ENCODE peak calls at places on chromosomes 16 and 17, in four cellular contexts. X, V, Q and L are unnamed samples.

GRCh38 chr17:72852267-72852945 is 240.1 kb downstream of the SLC39A11 start:
- DNase-seq in X (no peak), V (no peak), Q (no peak), L (no peak)

GRCh38 chr16:70575376-70575775 is 51.8 kb downstream of the SF3B3 start:
- DNase-seq in X (no peak), V (no peak), Q (no peak), L (no peak)

GRCh38 chr17:77466140-77466539 is 325.4 kb downstream of the SEC14L1 start:
- DNase-seq in X (no peak), V (no peak), Q (no peak), L (no peak)

GRCh38 chr17:8946071-8946470 is 19.4 kb downstream of the PIK3R5 start:
- DNase-seq in X (no peak), V (no peak), Q (no peak), L (no peak)

GRCh38 chr16:11235703-11235991 is 20.4 kb downstream of the SOCS1 start:
- DNase-seq in X (no peak), V (no peak), Q (peak; percentile 49), L (no peak)

GRCh38 chr16:87559976-87560375 is 42.3 kb upstream of the JPH3 start:
- DNase-seq in X (no peak), V (peak; percentile 83), Q (no peak), L (no peak)

GRCh38 chr17:4777969-4778760 is 6.5 kb downstream of the TM4SF5 start:
- DNase-seq in X (no peak), V (no peak), Q (no peak), L (no peak)

GRCh38 chr17:73067075-73067474 is 25.4 kb downstream of the SLC39A11 start:
- DNase-seq in X (no peak), V (no peak), Q (no peak), L (no peak)

GRCh38 chr16:56525154-56525720 is 5.4 kb upstream of the BBS2 start:
- DNase-seq in X (no peak), V (no peak), Q (no peak), L (no peak)

GRCh38 chr17:31571124-31571892 is 179.8 kb downstream of the RAB11FIP4 start:
- DNase-seq in X (peak; percentile 88), V (no peak), Q (peak; percentile 65), L (no peak)

GRCh38 chr16:11236855-11237254 is 19.1 kb downstream of the SOCS1 start:
- DNase-seq in X (no peak), V (no peak), Q (no peak), L (no peak)

GRCh38 chr17:40168262-40168832 is 8.9 kb upstream of the RAPGEFL1 start:
- DNase-seq in X (no peak), V (peak; percentile 65), Q (no peak), L (no peak)

GRCh38 chr16:70706948-70707465 is 21.2 kb upstream of the MTSS2 start:
- DNase-seq in X (no peak), V (peak; percentile 76), Q (no peak), L (no peak)

GRCh38 chr17:82952019-82952418 is 112.2 kb upstream of the ZNF750 start:
- DNase-seq in X (peak; percentile 33), V (no peak), Q (peak; percentile 8), L (no peak)

GRCh38 chr17:40615295-40615988 is 32.2 kb downstream of the SMARCE1 start:
- DNase-seq in X (no peak), V (peak; percentile 26), Q (peak; percentile 71), L (no peak)

GRCh38 chr17:50332196-50332595 is 13.7 kb upstream of the XYLT2 start:
- DNase-seq in X (no peak), V (no peak), Q (no peak), L (no peak)

GRCh38 chr16:27169511-27170071 is 33.7 kb upstream of the KDM8 start:
- DNase-seq in X (no peak), V (peak; percentile 10), Q (peak; percentile 32), L (no peak)

GRCh38 chr16:28924762-28925385 is at the start of gene RABEP2:
- DNase-seq in X (peak; percentile 98), V (peak; percentile 91), Q (peak; percentile 92), L (peak; percentile 96)

GRCh38 chr17:78706271-78706915 is 75.7 kb downstream of the CYTH1 start:
- DNase-seq in X (no peak), V (no peak), Q (no peak), L (no peak)

GRCh38 chr17:78682363-78682762 is 99.7 kb downstream of the CYTH1 start:
- DNase-seq in X (no peak), V (no peak), Q (no peak), L (no peak)

GRCh38 chr17:15398291-15398690 is 56.9 kb upstream of the TEKT3 start:
- DNase-seq in X (no peak), V (peak; percentile 51), Q (no peak), L (peak; percentile 77)

GRCh38 chr16:21218135-21218534 is 6.8 kb upstream of the ZP2 start:
- DNase-seq in X (no peak), V (no peak), Q (no peak), L (no peak)

GRCh38 chr16:89357055-89357454 is 133.3 kb downstream of the ANKRD11 start:
- DNase-seq in X (no peak), V (no peak), Q (no peak), L (no peak)

GRCh38 chr16:30652005-30652296 is 1.2 kb downstream of the PRR14 start:
- DNase-seq in X (no peak), V (no peak), Q (no peak), L (no peak)

GRCh38 chr17:13885550-13885949 is 183.8 kb upstream of the COX10 start:
- DNase-seq in X (no peak), V (no peak), Q (no peak), L (no peak)

GRCh38 chr17:13884347-13884746 is 185.0 kb upstream of the COX10 start:
- DNase-seq in X (no peak), V (no peak), Q (no peak), L (no peak)

GRCh38 chr17:13883659-13884058 is 185.6 kb upstream of the COX10 start:
- DNase-seq in X (no peak), V (no peak), Q (no peak), L (no peak)

GRCh38 chr17:13885953-13886889 is 183.1 kb upstream of the COX10 start:
- DNase-seq in X (peak; percentile 69), V (no peak), Q (no peak), L (no peak)

GRCh38 chr17:13888043-13888442 is 181.3 kb upstream of the COX10 start:
- DNase-seq in X (no peak), V (no peak), Q (no peak), L (no peak)
- H3K27ac ChIP-seq in X (no peak overlapping the region), V (no peak overlapping the region), Q (no peak overlapping the region), L (no peak overlapping the region)

GRCh38 chr16:77190478-77191258 is at the start of gene MON1B:
- DNase-seq in X (peak; percentile 97), V (peak; percentile 99), Q (peak; percentile 97), L (no peak)
- TF ChIP-seq POLR2A in X (peak; percentile 84), V (peak; percentile 74), Q (peak; percentile 89), L (no peak)

GRCh38 chr17:37826497-37827115 is 81.7 kb upstream of the HNF1B start:
- DNase-seq in X (no peak), V (no peak), Q (no peak), L (no peak)

GRCh38 chr17:37827905-37828304 is 83.0 kb upstream of the HNF1B start:
- DNase-seq in X (no peak), V (no peak), Q (no peak), L (no peak)

GRCh38 chr17:37824534-37825485 is 80.0 kb upstream of the HNF1B start:
- DNase-seq in X (no peak), V (peak; percentile 92), Q (no peak), L (no peak)

GRCh38 chr17:37828313-37829124 is 83.7 kb upstream of the HNF1B start:
- DNase-seq in X (no peak), V (peak; percentile 47), Q (no peak), L (no peak)

DNA sequence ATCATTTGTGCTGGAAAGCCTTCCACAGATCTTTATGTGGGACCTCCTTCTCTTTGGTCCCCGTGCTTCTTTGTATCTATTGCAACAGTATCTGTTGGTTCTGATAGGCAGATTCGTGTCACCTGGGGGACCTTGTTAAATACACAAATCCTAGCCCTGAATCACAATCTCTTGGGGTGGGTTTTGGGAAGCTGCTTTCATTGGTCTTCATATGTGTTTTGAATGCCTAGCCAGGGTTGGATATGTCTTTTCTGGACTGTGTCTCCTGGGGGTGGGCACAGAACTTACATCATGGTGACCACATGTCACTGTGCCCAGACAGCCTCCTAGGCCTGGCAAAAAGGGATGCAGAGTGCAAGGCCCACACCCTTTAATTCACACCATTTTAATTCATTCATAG is 81.0 kb upstream of the HNF1B start:
- DNase-seq in X (no peak), V (no peak), Q (no peak), L (no peak)
- H3K27ac ChIP-seq in X (no peak overlapping the region), V (no peak overlapping the region), Q (no peak overlapping the region), L (no peak overlapping the region)

GRCh38 chr17:55296171-55296695 is 31.5 kb downstream of the HLF start:
- DNase-seq in X (no peak), V (no peak), Q (no peak), L (no peak)
- TF ChIP-seq POLR2A in X (no peak), V (no peak), Q (no peak), L (no peak)

GRCh38 chr17:75508122-75508719 is 7.1 kb downstream of the CASKIN2 start:
- DNase-seq in X (peak; percentile 65), V (no peak), Q (no peak), L (no peak)
- H3K27ac ChIP-seq in X (peak overlapping the region; percentile 98), V (no peak overlapping the region), Q (no peak overlapping the region), L (peak overlapping the region; percentile 50)